ENCODE peak calls at places on chromosomes 6 and 20, in seven cellular contexts. X is heart left ventricle; M is CD4-positive, CD25-positive, alpha-beta regulatory T cell; J is left ventricle myocardium inferior; I is neural progenitor cell; L is psoas muscle; A is tibial artery. U is an unnamed sample.

GRCh38 chr20:22523499-22524392 is 60.6 kb downstream of the FOXA2 start:
- DNase-seq in X (no peak), M (no peak), J (no peak), I (no peak), L (no peak), A (no peak), U (no peak)

GRCh38 chr6:161660666-161661571 is 387.1 kb upstream of the AGPAT4 start:
- DNase-seq in X (no peak), M (no peak), J (no peak), I (no peak), L (no peak), A (no peak), U (no peak)

GRCh38 chr6:139402935-139403386 is 28.5 kb upstream of the CITED2 start:
- DNase-seq in X (no peak), M (no peak), J (no peak), I (no peak), L (no peak), A (no peak), U (no peak)

GRCh38 chr6:125781307-125781868 is 9.4 kb upstream of the NCOA7 start:
- DNase-seq in X (no peak), M (no peak), J (no peak), I (no peak), L (no peak), A (peak; percentile 51), U (no peak)

GRCh38 chr6:108952776-108953486 is 104.7 kb downstream of the ARMC2 start:
- DNase-seq in X (no peak), M (no peak), J (no peak), I (no peak), L (no peak), A (no peak), U (no peak)

GRCh38 chr6:144888621-144889020 is 603.5 kb downstream of the UTRN start:
- DNase-seq in X (no peak), M (no peak), J (no peak), I (no peak), L (no peak), A (no peak), U (no peak)

GRCh38 chr6:24743944-24744335 is 25.0 kb upstream of the C6orf62 start:
- DNase-seq in X (no peak), M (no peak), J (no peak), I (no peak), L (no peak), A (no peak), U (no peak)

GRCh38 chr20:57514273-57514751 is 10.6 kb downstream of the CTCFL start:
- DNase-seq in X (peak; percentile 66), M (no peak), J (peak; percentile 45), I (peak; percentile 87), L (peak; percentile 63), A (peak; percentile 81), U (peak; percentile 74)

GRCh38 chr6:158631678-158632537 is 12.6 kb downstream of the DYNLT1 start:
- DNase-seq in X (peak; percentile 81), M (no peak), J (peak; percentile 84), I (no peak), L (peak; percentile 91), A (peak; percentile 85), U (peak; percentile 90)

GRCh38 chr6:64258302-64258701 is 622.7 kb downstream of the PHF3 start:
- DNase-seq in X (no peak), M (no peak), J (no peak), I (no peak), L (no peak), A (no peak), U (no peak)

GRCh38 chr20:63686094-63686491 is 10.4 kb upstream of the TNFRSF6B start:
- DNase-seq in X (no peak), M (no peak), J (no peak), I (no peak), L (no peak), A (no peak), U (no peak)

GRCh38 chr20:63687419-63688233 is 8.8 kb upstream of the TNFRSF6B start:
- DNase-seq in X (no peak), M (no peak), J (no peak), I (no peak), L (no peak), A (no peak), U (peak; percentile 82)

GRCh38 chr20:63688234-63689045 is 8.0 kb upstream of the TNFRSF6B start:
- DNase-seq in X (no peak), M (no peak), J (no peak), I (no peak), L (peak; percentile 59), A (no peak), U (no peak)

GRCh38 chr20:63685269-63686026 is 11.0 kb upstream of the TNFRSF6B start:
- DNase-seq in X (no peak), M (no peak), J (no peak), I (no peak), L (no peak), A (no peak), U (no peak)

GRCh38 chr20:63686492-63687321 is 9.7 kb upstream of the TNFRSF6B start:
- DNase-seq in X (peak; percentile 86), M (no peak), J (peak; percentile 78), I (peak; percentile 31), L (peak; percentile 87), A (peak; percentile 84), U (peak; percentile 88)
- H3K4me1 ChIP-seq in X (peaks cover 40% of the 10 kb centered on the region), M (peaks cover 10% of the 10 kb centered on the region), J (peaks cover 72% of the 10 kb centered on the region), I (no peaks in the 10 kb centered on the region), L (peaks cover 24% of the 10 kb centered on the region), A (peaks cover 43% of the 10 kb centered on the region), U (no peaks in the 10 kb centered on the region)

GRCh38 chr6:36851632-36852031 is 12.4 kb upstream of the CPNE5 start:
- DNase-seq in X (no peak), M (no peak), J (no peak), I (no peak), L (no peak), A (no peak), U (no peak)

GRCh38 chr6:36852481-36853147 is 13.4 kb upstream of the CPNE5 start:
- DNase-seq in X (no peak), M (no peak), J (no peak), I (no peak), L (peak; percentile 72), A (no peak), U (peak; percentile 65)

GRCh38 chr6:36853325-36853724 is 14.1 kb upstream of the CPNE5 start:
- DNase-seq in X (no peak), M (no peak), J (no peak), I (no peak), L (peak; percentile 63), A (peak; percentile 70), U (no peak)

GRCh38 chr6:36850001-36850400 is 10.8 kb upstream of the CPNE5 start:
- DNase-seq in X (no peak), M (no peak), J (no peak), I (no peak), L (no peak), A (no peak), U (no peak)

DNA sequence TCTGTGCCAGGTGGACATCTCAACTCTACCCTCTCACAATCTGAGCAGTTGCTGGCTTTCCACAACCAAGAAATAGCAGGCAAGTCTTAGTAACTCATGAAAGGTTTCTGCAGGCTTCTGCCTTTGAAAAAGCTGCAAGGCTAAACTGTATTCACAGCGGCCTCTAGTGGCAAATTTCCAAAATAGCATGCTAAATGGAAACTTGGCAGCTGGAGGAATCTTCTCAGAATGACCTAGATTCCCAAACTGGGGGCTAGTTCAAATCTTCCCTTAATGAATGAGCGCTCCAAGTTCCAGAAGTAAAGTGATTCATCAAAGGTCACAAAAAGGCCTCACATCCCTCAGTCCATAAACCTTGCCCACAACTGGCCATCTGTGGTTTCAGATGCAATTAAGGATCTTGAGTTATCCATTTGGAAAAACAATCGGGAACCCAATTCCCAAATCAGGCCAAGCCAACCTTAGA is 11.9 kb upstream of the CPNE5 start:
- DNase-seq in X (peak; percentile 68), M (peak; percentile 42), J (no peak), I (peak; percentile 81), L (no peak), A (peak; percentile 44), U (no peak)
- H3K4me3 ChIP-seq in X (no peak overlapping the region), M (no peak overlapping the region), J (no peak overlapping the region), I (no peak overlapping the region), L (no peak overlapping the region), A (no peak overlapping the region), U (no peak overlapping the region)

GRCh38 chr20:49641683-49642649 is 71.7 kb downstream of the B4GALT5 start:
- DNase-seq in X (no peak), M (no peak), J (no peak), I (peak; percentile 39), L (no peak), A (no peak), U (no peak)
- H3K27ac ChIP-seq in X (no peak overlapping the region), M (no peak overlapping the region), J (no peak overlapping the region), I (peak overlapping the region; percentile 81), L (peak overlapping the region; percentile 48), A (no peak overlapping the region), U (no peak overlapping the region)

GRCh38 chr6:79073888-79074287 is 4.2 kb downstream of the PHIP start:
- DNase-seq in X (no peak), M (no peak), J (no peak), I (no peak), L (no peak), A (no peak), U (no peak)

GRCh38 chr6:79070206-79070825 is 7.7 kb downstream of the PHIP start:
- DNase-seq in X (no peak), M (no peak), J (no peak), I (no peak), L (no peak), A (no peak), U (no peak)

GRCh38 chr6:79072640-79073181 is 5.3 kb downstream of the PHIP start:
- DNase-seq in X (no peak), M (no peak), J (no peak), I (no peak), L (no peak), A (no peak), U (no peak)

GRCh38 chr6:79076160-79076559 is 1.9 kb downstream of the PHIP start:
- DNase-seq in X (no peak), M (peak; percentile 15), J (no peak), I (no peak), L (no peak), A (no peak), U (no peak)

DNA sequence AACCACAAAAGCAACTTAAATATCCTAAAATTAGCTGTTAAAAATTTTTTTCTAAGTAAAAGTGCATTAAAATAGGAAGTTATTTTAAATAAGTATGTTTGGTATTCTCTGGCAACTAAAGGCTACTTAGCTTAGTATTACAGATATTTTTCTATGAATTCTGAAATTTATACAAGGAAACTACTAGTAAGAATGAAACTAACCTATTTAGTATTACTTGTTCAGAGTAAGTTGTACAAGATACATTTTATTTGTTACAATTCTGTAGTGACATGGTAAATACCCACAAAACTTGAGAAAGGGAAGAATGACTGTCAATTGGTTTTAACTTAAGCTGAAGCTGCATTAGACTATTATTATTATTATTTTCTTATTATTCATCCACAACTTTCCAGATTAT is 6.5 kb downstream of the PHIP start:
- DNase-seq in X (no peak), M (no peak), J (no peak), I (no peak), L (no peak), A (no peak), U (no peak)
- H3K4me1 ChIP-seq in X (peaks cover 17% of the 10 kb centered on the region), M (peaks cover 44% of the 10 kb centered on the region), J (peaks cover 84% of the 10 kb centered on the region), I (peaks cover 21% of the 10 kb centered on the region), L (peaks cover 67% of the 10 kb centered on the region), A (peaks cover 38% of the 10 kb centered on the region), U (peaks cover 2% of the 10 kb centered on the region)